ENCODE peak calls at places on chromosomes 4 and X, in nine cellular contexts. I is naive thymus-derived CD8-positive, alpha-beta T cell; Y is CD4-positive, alpha-beta T cell; B is activated CD4-positive, alpha-beta T cell treated with anti-CD3 and anti-CD28 coated beads for 36 hours; E is Panc1; F is gastroesophageal sphincter; A is T-helper 17 cell; K is left lung; J is activated T-helper 17 cell treated with anti-CD3 and anti-CD28 coated beads, Interleukin-2, amount 50 U/mL, for 72 hours. P is an unnamed sample.

GRCh38 chr4:150255610-150256580 is 177.7 kb downstream of the DCLK2 start:
- ATAC-seq in I (no peak), E (no peak), K (peak), A (no peak), J (no peak), Y (no peak), F (no peak), B (no peak), P (no peak)

GRCh38 chrX:118603981-118604380 is 108.4 kb downstream of the DOCK11 start:
- ATAC-seq in I (peak), B (peak), E (peak), K (peak), F (peak), A (peak), Y (peak), J (peak), P (no peak)

GRCh38 chrX:63656871-63657580 is 128.0 kb downstream of the ARHGEF9 start:
- ATAC-seq in Y (no peak), B (no peak), I (no peak), A (no peak), J (no peak), E (no peak), K (no peak), F (no peak), P (no peak)

GRCh38 chr4:134546279-134546678 is 344.7 kb upstream of the PABPC4L start:
- ATAC-seq in F (no peak), J (no peak), A (no peak), I (no peak), Y (no peak), B (no peak), K (no peak), E (no peak), P (no peak)

GRCh38 chr4:140790765-140791164 is 34.6 kb upstream of the TBC1D9 start:
- ATAC-seq in Y (no peak), A (peak), I (no peak), E (no peak), J (no peak), K (peak), B (no peak), F (peak), P (peak)

GRCh38 chrX:15758140-15758539 is 20.1 kb downstream of the CA5B start:
- ATAC-seq in I (peak), E (no peak), Y (peak), F (no peak), A (peak), J (no peak), K (no peak), B (peak), P (no peak)

GRCh38 chrX:153590961-153591956 is 7.7 kb downstream of the CCNQ start:
- ATAC-seq in J (no peak), F (no peak), E (no peak), K (no peak), B (no peak), A (peak), I (no peak), Y (no peak), P (peak)

GRCh38 chr4:89307446-89308160 is at the start of gene GPRIN3:
- ATAC-seq in Y (peak), I (peak), B (peak), E (peak), F (peak), J (peak), K (peak), A (peak), P (peak)

GRCh38 chr4:101020956-101021355 is 326.4 kb downstream of the PPP3CA start:
- ATAC-seq in J (peak), B (peak), Y (peak), K (peak), I (peak), E (no peak), A (peak), F (no peak), P (peak)

GRCh38 chr4:123421227-123421941 is 24.8 kb downstream of the SPRY1 start:
- ATAC-seq in E (no peak), Y (peak), F (no peak), B (peak), K (peak), J (peak), A (peak), I (peak), P (no peak)

GRCh38 chr4:42347076-42347475 is 50.2 kb upstream of the SHISA3 start:
- ATAC-seq in K (no peak), F (no peak), E (no peak), B (no peak), Y (no peak), J (no peak), I (no peak), A (no peak), P (no peak)

GRCh38 chrX:135087867-135088266 is 32.5 kb downstream of the ETDB start:
- ATAC-seq in Y (no peak), E (no peak), I (no peak), J (no peak), B (no peak), K (no peak), F (no peak), A (no peak), P (no peak)

GRCh38 chr4:45363931-45364330 is 637.6 kb upstream of the GNPDA2 start:
- ATAC-seq in B (no peak), I (no peak), F (no peak), K (no peak), Y (no peak), A (no peak), J (no peak), E (no peak), P (no peak)

GRCh38 chr4:113637363-113637762 is 124.2 kb downstream of the CAMK2D start:
- ATAC-seq in I (no peak), B (no peak), F (no peak), K (no peak), Y (no peak), A (no peak), E (no peak), J (peak), P (no peak)

GRCh38 chrX:153608821-153609220 is 9.9 kb upstream of the CCNQ start:
- ATAC-seq in K (no peak), J (no peak), I (no peak), F (no peak), A (no peak), Y (no peak), E (no peak), B (no peak), P (no peak)

P was measured in stimulated activated memory B cell treated with anti-CD40 and anti-IgM and Interleukin-4, amounts not matched to agents 10 μg/mL and 1 μg/mL and 100 μg/mL, for 72 hours.